ENCODE peak calls at places on chromosomes 4 and X, in seven cellular contexts. One of them, this sample, is unnamed.

GRCh38 chrX:154398668-154399526 is 720 bp downstream of the RPL10 start:
- DNase-seq in activated CD8-positive, alpha-beta T cell treated with anti-CD3 and anti-CD28 coated beads for 36 hours: peak
- DNase-seq in mammary epithelial cell: peak
- DNase-seq in T-helper 17 cell: peak
- DNase-seq in AG08395: peak
- DNase-seq in SK-N-SH: peak
- DNase-seq in Jurkat, Clone E6-1: peak
- DNase-seq in this sample: peak

GRCh38 chr4:40314951-40315350 is 20.2 kb upstream of the CHRNA9 start:
- DNase-seq in T-helper 17 cell: no peak
- DNase-seq in AG08395: no peak
- DNase-seq in activated CD8-positive, alpha-beta T cell treated with anti-CD3 and anti-CD28 coated beads for 36 hours: no peak
- DNase-seq in Jurkat, Clone E6-1: no peak
- DNase-seq in mammary epithelial cell: peak
- DNase-seq in SK-N-SH: no peak
- DNase-seq in this sample: no peak

GRCh38 chr4:38193464-38193863 is 233.3 kb downstream of the PTTG2 start:
- DNase-seq in T-helper 17 cell: no peak
- DNase-seq in Jurkat, Clone E6-1: no peak
- DNase-seq in activated CD8-positive, alpha-beta T cell treated with anti-CD3 and anti-CD28 coated beads for 36 hours: no peak
- DNase-seq in AG08395: no peak
- DNase-seq in SK-N-SH: no peak
- DNase-seq in mammary epithelial cell: no peak
- DNase-seq in this sample: no peak

GRCh38 chrX:10393899-10394298 is 226.5 kb downstream of the MID1 start:
- DNase-seq in Jurkat, Clone E6-1: no peak
- DNase-seq in mammary epithelial cell: peak
- DNase-seq in activated CD8-positive, alpha-beta T cell treated with anti-CD3 and anti-CD28 coated beads for 36 hours: no peak
- DNase-seq in SK-N-SH: no peak
- DNase-seq in T-helper 17 cell: no peak
- DNase-seq in AG08395: no peak
- DNase-seq in this sample: no peak

GRCh38 chr4:175806741-175807140 is 5.3 kb downstream of the GPM6A start:
- DNase-seq in T-helper 17 cell: no peak
- DNase-seq in mammary epithelial cell: no peak
- DNase-seq in activated CD8-positive, alpha-beta T cell treated with anti-CD3 and anti-CD28 coated beads for 36 hours: no peak
- DNase-seq in SK-N-SH: no peak
- DNase-seq in Jurkat, Clone E6-1: no peak
- DNase-seq in AG08395: no peak
- DNase-seq in this sample: peak

GRCh38 chr4:45453258-45453841 is 670.5 kb downstream of the GABRG1 start:
- DNase-seq in T-helper 17 cell: no peak
- DNase-seq in SK-N-SH: peak
- DNase-seq in AG08395: no peak
- DNase-seq in mammary epithelial cell: peak
- DNase-seq in activated CD8-positive, alpha-beta T cell treated with anti-CD3 and anti-CD28 coated beads for 36 hours: no peak
- DNase-seq in Jurkat, Clone E6-1: peak
- DNase-seq in this sample: peak

GRCh38 chr4:26252349-26252748 is 68.5 kb upstream of the RBPJ start:
- DNase-seq in mammary epithelial cell: no peak
- DNase-seq in T-helper 17 cell: no peak
- DNase-seq in SK-N-SH: no peak
- DNase-seq in Jurkat, Clone E6-1: no peak
- DNase-seq in AG08395: no peak
- DNase-seq in activated CD8-positive, alpha-beta T cell treated with anti-CD3 and anti-CD28 coated beads for 36 hours: peak
- DNase-seq in this sample: no peak

GRCh38 chrX:138034136-138034535 is 468.2 kb downstream of the ZIC3 start:
- DNase-seq in Jurkat, Clone E6-1: no peak
- DNase-seq in activated CD8-positive, alpha-beta T cell treated with anti-CD3 and anti-CD28 coated beads for 36 hours: no peak
- DNase-seq in AG08395: no peak
- DNase-seq in SK-N-SH: peak
- DNase-seq in T-helper 17 cell: no peak
- DNase-seq in mammary epithelial cell: no peak
- DNase-seq in this sample: peak

GRCh38 chr4:17817027-17817426 is 6.2 kb downstream of the NCAPG start:
- DNase-seq in Jurkat, Clone E6-1: peak
- DNase-seq in SK-N-SH: peak
- DNase-seq in T-helper 17 cell: no peak
- DNase-seq in mammary epithelial cell: peak
- DNase-seq in AG08395: peak
- DNase-seq in activated CD8-positive, alpha-beta T cell treated with anti-CD3 and anti-CD28 coated beads for 36 hours: no peak
- DNase-seq in this sample: peak

GRCh38 chr4:39539026-39539690 is 11.9 kb upstream of the UGDH start:
- DNase-seq in mammary epithelial cell: no peak
- DNase-seq in activated CD8-positive, alpha-beta T cell treated with anti-CD3 and anti-CD28 coated beads for 36 hours: no peak
- DNase-seq in T-helper 17 cell: no peak
- DNase-seq in AG08395: no peak
- DNase-seq in Jurkat, Clone E6-1: no peak
- DNase-seq in SK-N-SH: no peak
- DNase-seq in this sample: no peak

GRCh38 chr4:26441110-26441509 is 49.2 kb downstream of the CCKAR start:
- DNase-seq in SK-N-SH: no peak
- DNase-seq in AG08395: peak
- DNase-seq in T-helper 17 cell: no peak
- DNase-seq in mammary epithelial cell: no peak
- DNase-seq in activated CD8-positive, alpha-beta T cell treated with anti-CD3 and anti-CD28 coated beads for 36 hours: no peak
- DNase-seq in Jurkat, Clone E6-1: no peak
- DNase-seq in this sample: no peak

GRCh38 chr4:2858451-2859217 is 15.0 kb downstream of the ADD1 start:
- DNase-seq in activated CD8-positive, alpha-beta T cell treated with anti-CD3 and anti-CD28 coated beads for 36 hours: no peak
- DNase-seq in AG08395: peak
- DNase-seq in Jurkat, Clone E6-1: no peak
- DNase-seq in T-helper 17 cell: no peak
- DNase-seq in SK-N-SH: no peak
- DNase-seq in mammary epithelial cell: peak
- DNase-seq in this sample: no peak

GRCh38 chrX:87572911-87573310 is 55.3 kb downstream of the KLHL4 start:
- DNase-seq in T-helper 17 cell: no peak
- DNase-seq in mammary epithelial cell: no peak
- DNase-seq in Jurkat, Clone E6-1: no peak
- DNase-seq in AG08395: no peak
- DNase-seq in activated CD8-positive, alpha-beta T cell treated with anti-CD3 and anti-CD28 coated beads for 36 hours: no peak
- DNase-seq in SK-N-SH: no peak
- DNase-seq in this sample: no peak

GRCh38 chrX:74422576-74423288 is 1.4 kb downstream of the SLC16A2 start:
- DNase-seq in SK-N-SH: peak
- DNase-seq in AG08395: peak
- DNase-seq in activated CD8-positive, alpha-beta T cell treated with anti-CD3 and anti-CD28 coated beads for 36 hours: peak
- DNase-seq in Jurkat, Clone E6-1: no peak
- DNase-seq in T-helper 17 cell: no peak
- DNase-seq in mammary epithelial cell: peak
- DNase-seq in this sample: no peak

GRCh38 chr4:7844247-7844991 is 95.2 kb downstream of the AFAP1 start:
- DNase-seq in mammary epithelial cell: peak
- DNase-seq in Jurkat, Clone E6-1: peak
- DNase-seq in AG08395: peak
- DNase-seq in activated CD8-positive, alpha-beta T cell treated with anti-CD3 and anti-CD28 coated beads for 36 hours: peak
- DNase-seq in SK-N-SH: peak
- DNase-seq in T-helper 17 cell: peak
- DNase-seq in this sample: peak

GRCh38 chr4:3413675-3414420 is 27.9 kb upstream of the HGFAC start:
- DNase-seq in Jurkat, Clone E6-1: no peak
- DNase-seq in T-helper 17 cell: no peak
- DNase-seq in AG08395: no peak
- DNase-seq in SK-N-SH: no peak
- DNase-seq in mammary epithelial cell: no peak
- DNase-seq in activated CD8-positive, alpha-beta T cell treated with anti-CD3 and anti-CD28 coated beads for 36 hours: no peak
- DNase-seq in this sample: no peak

GRCh38 chr4:153950100-153950979 is 161.5 kb upstream of the SFRP2 start:
- DNase-seq in AG08395: no peak
- DNase-seq in T-helper 17 cell: no peak
- DNase-seq in mammary epithelial cell: peak
- DNase-seq in SK-N-SH: no peak
- DNase-seq in activated CD8-positive, alpha-beta T cell treated with anti-CD3 and anti-CD28 coated beads for 36 hours: peak
- DNase-seq in Jurkat, Clone E6-1: peak
- DNase-seq in this sample: no peak

GRCh38 chr4:181946902-181947301 is 296.3 kb upstream of the TENM3 start:
- DNase-seq in SK-N-SH: no peak
- DNase-seq in mammary epithelial cell: no peak
- DNase-seq in T-helper 17 cell: no peak
- DNase-seq in AG08395: no peak
- DNase-seq in Jurkat, Clone E6-1: no peak
- DNase-seq in activated CD8-positive, alpha-beta T cell treated with anti-CD3 and anti-CD28 coated beads for 36 hours: no peak
- DNase-seq in this sample: no peak

GRCh38 chrX:149909324-149910177 is 19.8 kb upstream of the HSFX4 start:
- DNase-seq in T-helper 17 cell: no peak
- DNase-seq in SK-N-SH: no peak
- DNase-seq in Jurkat, Clone E6-1: no peak
- DNase-seq in AG08395: no peak
- DNase-seq in activated CD8-positive, alpha-beta T cell treated with anti-CD3 and anti-CD28 coated beads for 36 hours: peak
- DNase-seq in mammary epithelial cell: peak
- DNase-seq in this sample: no peak

GRCh38 chr4:57280481-57280880 is 170.3 kb upstream of the IGFBP7 start:
- DNase-seq in SK-N-SH: no peak
- DNase-seq in T-helper 17 cell: no peak
- DNase-seq in Jurkat, Clone E6-1: no peak
- DNase-seq in activated CD8-positive, alpha-beta T cell treated with anti-CD3 and anti-CD28 coated beads for 36 hours: no peak
- DNase-seq in AG08395: no peak
- DNase-seq in mammary epithelial cell: no peak
- DNase-seq in this sample: no peak

GRCh38 chrX:2463973-2464676 is 36.7 kb downstream of the DHRSX start:
- DNase-seq in activated CD8-positive, alpha-beta T cell treated with anti-CD3 and anti-CD28 coated beads for 36 hours: no peak
- DNase-seq in AG08395: no peak
- DNase-seq in mammary epithelial cell: no peak
- DNase-seq in SK-N-SH: no peak
- DNase-seq in Jurkat, Clone E6-1: peak
- DNase-seq in T-helper 17 cell: no peak
- DNase-seq in this sample: no peak

GRCh38 chr4:6811165-6811564 is 28.6 kb downstream of the KIAA0232 start:
- DNase-seq in activated CD8-positive, alpha-beta T cell treated with anti-CD3 and anti-CD28 coated beads for 36 hours: no peak
- DNase-seq in AG08395: no peak
- DNase-seq in mammary epithelial cell: no peak
- DNase-seq in Jurkat, Clone E6-1: no peak
- DNase-seq in SK-N-SH: no peak
- DNase-seq in T-helper 17 cell: no peak
- DNase-seq in this sample: no peak

GRCh38 chr4:147709999-147710398 is 21.9 kb upstream of the ARHGAP10 start:
- DNase-seq in T-helper 17 cell: no peak
- DNase-seq in mammary epithelial cell: peak
- DNase-seq in SK-N-SH: no peak
- DNase-seq in activated CD8-positive, alpha-beta T cell treated with anti-CD3 and anti-CD28 coated beads for 36 hours: no peak
- DNase-seq in Jurkat, Clone E6-1: no peak
- DNase-seq in AG08395: no peak
- DNase-seq in this sample: no peak

GRCh38 chr4:151766691-151767090 is 5.9 kb upstream of the GATB start:
- DNase-seq in activated CD8-positive, alpha-beta T cell treated with anti-CD3 and anti-CD28 coated beads for 36 hours: peak
- DNase-seq in Jurkat, Clone E6-1: peak
- DNase-seq in SK-N-SH: no peak
- DNase-seq in mammary epithelial cell: peak
- DNase-seq in T-helper 17 cell: no peak
- DNase-seq in AG08395: no peak
- DNase-seq in this sample: peak

GRCh38 chrX:45164021-45164621 is 36.6 kb downstream of the DIPK2B start:
- DNase-seq in mammary epithelial cell: no peak
- DNase-seq in Jurkat, Clone E6-1: no peak
- DNase-seq in SK-N-SH: no peak
- DNase-seq in T-helper 17 cell: no peak
- DNase-seq in activated CD8-positive, alpha-beta T cell treated with anti-CD3 and anti-CD28 coated beads for 36 hours: no peak
- DNase-seq in AG08395: no peak
- DNase-seq in this sample: no peak

GRCh38 chr4:137587796-137588195 is 55.5 kb upstream of the PCDH18 start:
- DNase-seq in T-helper 17 cell: no peak
- DNase-seq in mammary epithelial cell: no peak
- DNase-seq in AG08395: no peak
- DNase-seq in Jurkat, Clone E6-1: no peak
- DNase-seq in SK-N-SH: no peak
- DNase-seq in activated CD8-positive, alpha-beta T cell treated with anti-CD3 and anti-CD28 coated beads for 36 hours: no peak
- DNase-seq in this sample: no peak

GRCh38 chr4:178976861-178977260 is 1534.6 kb upstream of the AGA start:
- DNase-seq in T-helper 17 cell: no peak
- DNase-seq in activated CD8-positive, alpha-beta T cell treated with anti-CD3 and anti-CD28 coated beads for 36 hours: no peak
- DNase-seq in mammary epithelial cell: no peak
- DNase-seq in Jurkat, Clone E6-1: no peak
- DNase-seq in AG08395: no peak
- DNase-seq in SK-N-SH: no peak
- DNase-seq in this sample: no peak

GRCh38 chr4:3202836-3203820 is 45.8 kb upstream of the MSANTD1 start:
- DNase-seq in AG08395: peak
- DNase-seq in Jurkat, Clone E6-1: peak
- DNase-seq in mammary epithelial cell: no peak
- DNase-seq in activated CD8-positive, alpha-beta T cell treated with anti-CD3 and anti-CD28 coated beads for 36 hours: peak
- DNase-seq in SK-N-SH: no peak
- DNase-seq in T-helper 17 cell: no peak
- DNase-seq in this sample: no peak

GRCh38 chr4:133146192-133146573 is 2.9 kb upstream of the PCDH10 start:
- DNase-seq in SK-N-SH: no peak
- DNase-seq in T-helper 17 cell: no peak
- DNase-seq in activated CD8-positive, alpha-beta T cell treated with anti-CD3 and anti-CD28 coated beads for 36 hours: no peak
- DNase-seq in mammary epithelial cell: no peak
- DNase-seq in Jurkat, Clone E6-1: no peak
- DNase-seq in AG08395: no peak
- DNase-seq in this sample: no peak

GRCh38 chr4:141851246-141851891 is 215.0 kb downstream of the IL15 start:
- DNase-seq in AG08395: no peak
- DNase-seq in T-helper 17 cell: no peak
- DNase-seq in SK-N-SH: no peak
- DNase-seq in activated CD8-positive, alpha-beta T cell treated with anti-CD3 and anti-CD28 coated beads for 36 hours: no peak
- DNase-seq in Jurkat, Clone E6-1: no peak
- DNase-seq in mammary epithelial cell: peak
- DNase-seq in this sample: no peak

GRCh38 chr4:188971125-188971524 is 831.9 kb downstream of the TRIML1 start:
- DNase-seq in AG08395: peak
- DNase-seq in SK-N-SH: peak
- DNase-seq in Jurkat, Clone E6-1: peak
- DNase-seq in activated CD8-positive, alpha-beta T cell treated with anti-CD3 and anti-CD28 coated beads for 36 hours: no peak
- DNase-seq in mammary epithelial cell: peak
- DNase-seq in T-helper 17 cell: no peak
- DNase-seq in this sample: peak

GRCh38 chrX:109842611-109843010 is 109.6 kb upstream of the ACSL4 start:
- DNase-seq in Jurkat, Clone E6-1: no peak
- DNase-seq in SK-N-SH: no peak
- DNase-seq in mammary epithelial cell: no peak
- DNase-seq in T-helper 17 cell: no peak
- DNase-seq in activated CD8-positive, alpha-beta T cell treated with anti-CD3 and anti-CD28 coated beads for 36 hours: no peak
- DNase-seq in AG08395: no peak
- DNase-seq in this sample: no peak

GRCh38 chrX:17077349-17077748 is 130.9 kb downstream of the REPS2 start:
- DNase-seq in mammary epithelial cell: no peak
- DNase-seq in AG08395: no peak
- DNase-seq in activated CD8-positive, alpha-beta T cell treated with anti-CD3 and anti-CD28 coated beads for 36 hours: no peak
- DNase-seq in Jurkat, Clone E6-1: no peak
- DNase-seq in SK-N-SH: no peak
- DNase-seq in T-helper 17 cell: no peak
- DNase-seq in this sample: no peak

This sample was measured in NAMALWA.